ENCODE peak calls at places on chromosomes 1 and 21, in ten cellular contexts. One of them, this sample, is unnamed. For H3K4me1, the result is how much of the 10 kb centered on the place peaks cover.

GRCh38 chr1:21783679-21784603 is 992 bp upstream of the USP48 start:
- DNase-seq in endothelial cell of umbilical vein: peak
- DNase-seq in esophagus muscularis mucosa: no peak
- DNase-seq in H1: peak
- DNase-seq in breast epithelium: no peak
- DNase-seq in sigmoid colon: no peak
- DNase-seq in K562: peak
- DNase-seq in prostate gland: peak
- DNase-seq in suprapubic skin: no peak
- DNase-seq in upper lobe of left lung: peak
- DNase-seq in this sample: peak

GRCh38 chr21:30315701-30316100 is 4.4 kb downstream of the KRTAP26-1 start:
- DNase-seq in esophagus muscularis mucosa: no peak
- DNase-seq in breast epithelium: no peak
- DNase-seq in K562: no peak
- DNase-seq in prostate gland: no peak
- DNase-seq in suprapubic skin: no peak
- DNase-seq in upper lobe of left lung: no peak
- DNase-seq in H1: no peak
- DNase-seq in endothelial cell of umbilical vein: no peak
- DNase-seq in sigmoid colon: no peak
- DNase-seq in this sample: no peak

GRCh38 chr1:44038876-44039657 is 7.8 kb upstream of the SLC6A9 start:
- DNase-seq in breast epithelium: no peak
- DNase-seq in sigmoid colon: no peak
- DNase-seq in endothelial cell of umbilical vein: no peak
- DNase-seq in H1: no peak
- DNase-seq in prostate gland: no peak
- DNase-seq in K562: no peak
- DNase-seq in suprapubic skin: peak
- DNase-seq in esophagus muscularis mucosa: no peak
- DNase-seq in upper lobe of left lung: no peak
- DNase-seq in this sample: no peak

GRCh38 chr1:168506204-168506819 is 37.5 kb downstream of the XCL2 start:
- DNase-seq in esophagus muscularis mucosa: no peak
- DNase-seq in endothelial cell of umbilical vein: no peak
- DNase-seq in prostate gland: no peak
- DNase-seq in H1: no peak
- DNase-seq in sigmoid colon: no peak
- DNase-seq in suprapubic skin: no peak
- DNase-seq in breast epithelium: no peak
- DNase-seq in K562: no peak
- DNase-seq in upper lobe of left lung: no peak
- DNase-seq in this sample: no peak

GRCh38 chr1:153642161-153642560 is 8.3 kb downstream of the CHTOP start:
- DNase-seq in suprapubic skin: no peak
- DNase-seq in breast epithelium: no peak
- DNase-seq in sigmoid colon: no peak
- DNase-seq in endothelial cell of umbilical vein: no peak
- DNase-seq in esophagus muscularis mucosa: no peak
- DNase-seq in H1: no peak
- DNase-seq in prostate gland: no peak
- DNase-seq in K562: no peak
- DNase-seq in upper lobe of left lung: no peak
- DNase-seq in this sample: no peak

GRCh38 chr1:51341876-51342496 is 11.6 kb upstream of the TTC39A start:
- DNase-seq in H1: no peak
- DNase-seq in K562: peak
- DNase-seq in breast epithelium: no peak
- DNase-seq in esophagus muscularis mucosa: no peak
- DNase-seq in prostate gland: no peak
- DNase-seq in suprapubic skin: no peak
- DNase-seq in endothelial cell of umbilical vein: no peak
- DNase-seq in upper lobe of left lung: no peak
- DNase-seq in sigmoid colon: no peak
- DNase-seq in this sample: no peak

GRCh38 chr1:150053911-150054310 is 13.7 kb upstream of the VPS45 start:
- DNase-seq in sigmoid colon: no peak
- DNase-seq in prostate gland: no peak
- DNase-seq in K562: no peak
- DNase-seq in esophagus muscularis mucosa: no peak
- DNase-seq in upper lobe of left lung: no peak
- DNase-seq in breast epithelium: no peak
- DNase-seq in endothelial cell of umbilical vein: no peak
- DNase-seq in H1: no peak
- DNase-seq in suprapubic skin: no peak
- DNase-seq in this sample: no peak

GRCh38 chr1:181497870-181498269 is 14.6 kb downstream of the CACNA1E start:
- DNase-seq in sigmoid colon: no peak
- DNase-seq in K562: no peak
- DNase-seq in breast epithelium: no peak
- DNase-seq in esophagus muscularis mucosa: no peak
- DNase-seq in prostate gland: no peak
- DNase-seq in endothelial cell of umbilical vein: no peak
- DNase-seq in upper lobe of left lung: no peak
- DNase-seq in suprapubic skin: no peak
- DNase-seq in H1: no peak
- DNase-seq in this sample: no peak

GRCh38 chr1:161084205-161084988 is 5.0 kb downstream of the NECTIN4 start:
- DNase-seq in breast epithelium: no peak
- DNase-seq in endothelial cell of umbilical vein: no peak
- DNase-seq in sigmoid colon: no peak
- DNase-seq in esophagus muscularis mucosa: no peak
- DNase-seq in prostate gland: peak
- DNase-seq in H1: no peak
- DNase-seq in K562: no peak
- DNase-seq in upper lobe of left lung: no peak
- DNase-seq in suprapubic skin: no peak
- DNase-seq in this sample: no peak

GRCh38 chr1:21865943-21866628 is 54.0 kb downstream of the LDLRAD2 start:
- DNase-seq in K562: peak
- DNase-seq in suprapubic skin: no peak
- DNase-seq in endothelial cell of umbilical vein: no peak
- DNase-seq in prostate gland: no peak
- DNase-seq in esophagus muscularis mucosa: no peak
- DNase-seq in H1: peak
- DNase-seq in sigmoid colon: no peak
- DNase-seq in breast epithelium: no peak
- DNase-seq in upper lobe of left lung: no peak
- DNase-seq in this sample: no peak

GRCh38 chr1:165943198-165943597 is 115.8 kb downstream of the UCK2 start:
- DNase-seq in upper lobe of left lung: no peak
- DNase-seq in endothelial cell of umbilical vein: no peak
- DNase-seq in suprapubic skin: no peak
- DNase-seq in breast epithelium: no peak
- DNase-seq in prostate gland: no peak
- DNase-seq in K562: no peak
- DNase-seq in sigmoid colon: no peak
- DNase-seq in H1: no peak
- DNase-seq in esophagus muscularis mucosa: no peak
- DNase-seq in this sample: no peak

GRCh38 chr1:59391216-59392179 is 94.6 kb downstream of the FGGY start:
- DNase-seq in esophagus muscularis mucosa: no peak
- DNase-seq in prostate gland: no peak
- DNase-seq in H1: no peak
- DNase-seq in K562: no peak
- DNase-seq in sigmoid colon: no peak
- DNase-seq in endothelial cell of umbilical vein: no peak
- DNase-seq in breast epithelium: no peak
- DNase-seq in upper lobe of left lung: no peak
- DNase-seq in suprapubic skin: no peak
- DNase-seq in this sample: no peak

GRCh38 chr1:184836081-184836480 is 81.4 kb upstream of the EDEM3 start:
- DNase-seq in breast epithelium: no peak
- DNase-seq in upper lobe of left lung: no peak
- DNase-seq in sigmoid colon: no peak
- DNase-seq in esophagus muscularis mucosa: no peak
- DNase-seq in K562: no peak
- DNase-seq in endothelial cell of umbilical vein: no peak
- DNase-seq in suprapubic skin: no peak
- DNase-seq in prostate gland: no peak
- DNase-seq in H1: no peak
- DNase-seq in this sample: no peak

GRCh38 chr1:28775121-28775942 is 36.6 kb upstream of the OPRD1 start:
- DNase-seq in upper lobe of left lung: peak
- DNase-seq in K562: peak
- DNase-seq in breast epithelium: peak
- DNase-seq in suprapubic skin: peak
- DNase-seq in prostate gland: peak
- DNase-seq in endothelial cell of umbilical vein: peak
- DNase-seq in sigmoid colon: peak
- DNase-seq in H1: no peak
- DNase-seq in esophagus muscularis mucosa: no peak
- DNase-seq in this sample: peak

GRCh38 chr1:61162513-61163274 is 80.3 kb downstream of the NFIA start:
- DNase-seq in esophagus muscularis mucosa: no peak
- DNase-seq in prostate gland: no peak
- DNase-seq in sigmoid colon: no peak
- DNase-seq in suprapubic skin: no peak
- DNase-seq in endothelial cell of umbilical vein: peak
- DNase-seq in breast epithelium: no peak
- DNase-seq in H1: no peak
- DNase-seq in K562: peak
- DNase-seq in upper lobe of left lung: no peak
- DNase-seq in this sample: no peak

GRCh38 chr1:109314805-109315204 is 8.0 kb upstream of the MYBPHL start:
- DNase-seq in breast epithelium: no peak
- DNase-seq in endothelial cell of umbilical vein: no peak
- DNase-seq in esophagus muscularis mucosa: no peak
- DNase-seq in K562: no peak
- DNase-seq in H1: no peak
- DNase-seq in prostate gland: no peak
- DNase-seq in suprapubic skin: no peak
- DNase-seq in upper lobe of left lung: no peak
- DNase-seq in sigmoid colon: no peak
- DNase-seq in this sample: no peak

GRCh38 chr1:209993061-209993830 is 55.2 kb downstream of the SYT14 start:
- DNase-seq in breast epithelium: no peak
- DNase-seq in endothelial cell of umbilical vein: no peak
- DNase-seq in esophagus muscularis mucosa: no peak
- DNase-seq in upper lobe of left lung: no peak
- DNase-seq in K562: no peak
- DNase-seq in suprapubic skin: no peak
- DNase-seq in prostate gland: no peak
- DNase-seq in H1: no peak
- DNase-seq in sigmoid colon: no peak
- DNase-seq in this sample: no peak

GRCh38 chr1:32351077-32351858 is 11.0 kb downstream of the FAM229A start:
- DNase-seq in esophagus muscularis mucosa: peak
- DNase-seq in suprapubic skin: peak
- DNase-seq in H1: peak
- DNase-seq in prostate gland: peak
- DNase-seq in K562: peak
- DNase-seq in sigmoid colon: peak
- DNase-seq in endothelial cell of umbilical vein: peak
- DNase-seq in upper lobe of left lung: peak
- DNase-seq in breast epithelium: peak
- DNase-seq in this sample: peak
- TF ChIP-seq POLR2A in esophagus muscularis mucosa: peak
- TF ChIP-seq POLR2A in suprapubic skin: peak
- TF ChIP-seq POLR2A in H1: peak
- TF ChIP-seq POLR2A in prostate gland: peak
- TF ChIP-seq POLR2A in K562: peak
- TF ChIP-seq POLR2A in sigmoid colon: peak
- TF ChIP-seq POLR2A in endothelial cell of umbilical vein: peak
- TF ChIP-seq POLR2A in upper lobe of left lung: peak
- TF ChIP-seq POLR2A in breast epithelium: no peak
- TF ChIP-seq POLR2A in this sample: peak

GRCh38 chr1:180173451-180173850 is 18.8 kb downstream of the QSOX1 start:
- DNase-seq in endothelial cell of umbilical vein: no peak
- DNase-seq in upper lobe of left lung: no peak
- DNase-seq in K562: no peak
- DNase-seq in prostate gland: no peak
- DNase-seq in suprapubic skin: peak
- DNase-seq in H1: no peak
- DNase-seq in breast epithelium: no peak
- DNase-seq in sigmoid colon: no peak
- DNase-seq in esophagus muscularis mucosa: no peak
- DNase-seq in this sample: no peak

GRCh38 chr1:180171691-180172090 is 17.0 kb downstream of the QSOX1 start:
- DNase-seq in upper lobe of left lung: no peak
- DNase-seq in esophagus muscularis mucosa: no peak
- DNase-seq in prostate gland: no peak
- DNase-seq in K562: no peak
- DNase-seq in H1: no peak
- DNase-seq in sigmoid colon: peak
- DNase-seq in breast epithelium: no peak
- DNase-seq in endothelial cell of umbilical vein: no peak
- DNase-seq in suprapubic skin: peak
- DNase-seq in this sample: no peak

GRCh38 chr1:180175806-180176205 is 21.1 kb downstream of the QSOX1 start:
- DNase-seq in upper lobe of left lung: no peak
- DNase-seq in esophagus muscularis mucosa: no peak
- DNase-seq in K562: no peak
- DNase-seq in endothelial cell of umbilical vein: no peak
- DNase-seq in prostate gland: no peak
- DNase-seq in suprapubic skin: peak
- DNase-seq in sigmoid colon: peak
- DNase-seq in H1: no peak
- DNase-seq in breast epithelium: no peak
- DNase-seq in this sample: peak

GRCh38 chr1:180175291-180175690 is 20.6 kb downstream of the QSOX1 start:
- DNase-seq in suprapubic skin: peak
- DNase-seq in K562: no peak
- DNase-seq in esophagus muscularis mucosa: no peak
- DNase-seq in upper lobe of left lung: no peak
- DNase-seq in H1: no peak
- DNase-seq in endothelial cell of umbilical vein: no peak
- DNase-seq in prostate gland: no peak
- DNase-seq in sigmoid colon: peak
- DNase-seq in breast epithelium: no peak
- DNase-seq in this sample: peak

GRCh38 chr1:180173952-180174351 is 19.3 kb downstream of the QSOX1 start:
- DNase-seq in esophagus muscularis mucosa: no peak
- DNase-seq in K562: no peak
- DNase-seq in upper lobe of left lung: no peak
- DNase-seq in H1: no peak
- DNase-seq in endothelial cell of umbilical vein: no peak
- DNase-seq in sigmoid colon: peak
- DNase-seq in prostate gland: peak
- DNase-seq in breast epithelium: peak
- DNase-seq in suprapubic skin: peak
- DNase-seq in this sample: peak
- TF ChIP-seq POLR2AphosphoS5 in esophagus muscularis mucosa: peak
- TF ChIP-seq POLR2AphosphoS5 in K562: no peak
- TF ChIP-seq POLR2AphosphoS5 in upper lobe of left lung: no peak
- TF ChIP-seq POLR2AphosphoS5 in H1: no peak
- TF ChIP-seq POLR2AphosphoS5 in endothelial cell of umbilical vein: no peak
- TF ChIP-seq POLR2AphosphoS5 in sigmoid colon: no peak
- TF ChIP-seq POLR2AphosphoS5 in prostate gland: peak
- TF ChIP-seq POLR2AphosphoS5 in breast epithelium: no peak
- TF ChIP-seq POLR2AphosphoS5 in suprapubic skin: no peak
- TF ChIP-seq POLR2AphosphoS5 in this sample: peak

GRCh38 chr21:42669069-42669468 is 15.6 kb downstream of the PDE9A start:
- DNase-seq in suprapubic skin: no peak
- DNase-seq in endothelial cell of umbilical vein: no peak
- DNase-seq in H1: no peak
- DNase-seq in upper lobe of left lung: no peak
- DNase-seq in sigmoid colon: peak
- DNase-seq in K562: no peak
- DNase-seq in breast epithelium: no peak
- DNase-seq in prostate gland: peak
- DNase-seq in esophagus muscularis mucosa: no peak
- DNase-seq in this sample: no peak
- H3K4me1 ChIP-seq in suprapubic skin: under half
- H3K4me1 ChIP-seq in endothelial cell of umbilical vein: under half
- H3K4me1 ChIP-seq in H1: under half
- H3K4me1 ChIP-seq in upper lobe of left lung: under half
- H3K4me1 ChIP-seq in sigmoid colon: under half
- H3K4me1 ChIP-seq in K562: under half
- H3K4me1 ChIP-seq in breast epithelium: under half
- H3K4me1 ChIP-seq in prostate gland: under half
- H3K4me1 ChIP-seq in esophagus muscularis mucosa: half or more
- H3K4me1 ChIP-seq in this sample: under half

GRCh38 chr1:26696645-26697440 is 1.0 kb downstream of the ARID1A start:
- DNase-seq in H1: no peak
- DNase-seq in esophagus muscularis mucosa: no peak
- DNase-seq in breast epithelium: no peak
- DNase-seq in sigmoid colon: peak
- DNase-seq in prostate gland: no peak
- DNase-seq in upper lobe of left lung: peak
- DNase-seq in suprapubic skin: peak
- DNase-seq in K562: peak
- DNase-seq in endothelial cell of umbilical vein: no peak
- DNase-seq in this sample: peak
- TF ChIP-seq POLR2A in H1: peak
- TF ChIP-seq POLR2A in esophagus muscularis mucosa: no peak
- TF ChIP-seq POLR2A in breast epithelium: no peak
- TF ChIP-seq POLR2A in sigmoid colon: no peak
- TF ChIP-seq POLR2A in prostate gland: no peak
- TF ChIP-seq POLR2A in upper lobe of left lung: peak
- TF ChIP-seq POLR2A in suprapubic skin: no peak
- TF ChIP-seq POLR2A in K562: peak
- TF ChIP-seq POLR2A in endothelial cell of umbilical vein: no peak
- TF ChIP-seq POLR2A in this sample: no peak